ENCODE peak calls at places on chromosomes 5 and 9, in nine cellular contexts. F is HCT116, E is uterus, U is ovary, C is gastrocnemius medialis, R is heart left ventricle, S is HepG2, J is Peyer's patch, Z is prostate gland. X is an unnamed sample.

GRCh38 chr9:37839491-37840461 is 39.2 kb downstream of the DCAF10 start:
- DNase-seq in F (no peak), E (no peak), U (no peak), C (no peak), R (no peak), S (no peak), J (no peak), Z (no peak), X (no peak)

GRCh38 chr9:93172646-93173364 is 11.1 kb upstream of the WNK2 start:
- DNase-seq in F (no peak), E (no peak), U (no peak), C (no peak), R (no peak), S (no peak), J (no peak), Z (no peak), X (no peak)

GRCh38 chr9:117645245-117645636 is 59.0 kb upstream of the TLR4 start:
- DNase-seq in F (no peak), E (no peak), U (no peak), C (no peak), R (no peak), S (no peak), J (no peak), Z (no peak), X (no peak)

GRCh38 chr9:134735441-134736175 is 94.0 kb downstream of the COL5A1 start:
- DNase-seq in F (no peak), E (peak; percentile 70), U (peak; percentile 79), C (peak; percentile 57), R (peak; percentile 84), S (no peak), J (no peak), Z (no peak), X (no peak)

GRCh38 chr9:121288874-121289553 is 21.1 kb downstream of the GSN start:
- DNase-seq in F (no peak), E (peak; percentile 93), U (peak; percentile 86), C (peak; percentile 34), R (peak; percentile 67), S (peak; percentile 83), J (peak; percentile 67), Z (peak; percentile 72), X (peak; percentile 73)

GRCh38 chr9:38671748-38672147 is 48.2 kb downstream of the FAM240B start:
- DNase-seq in F (no peak), E (no peak), U (no peak), C (no peak), R (no peak), S (no peak), J (no peak), Z (no peak), X (no peak)

GRCh38 chr9:89178162-89179120 is at the start of gene SHC3:
- DNase-seq in F (no peak), E (no peak), U (no peak), C (no peak), R (no peak), S (no peak), J (no peak), Z (no peak), X (no peak)

GRCh38 chr9:81521892-81522291 is 167.5 kb downstream of the TLE1 start:
- DNase-seq in F (no peak), E (no peak), U (no peak), C (no peak), R (no peak), S (peak; percentile 57), J (no peak), Z (no peak), X (no peak)

GRCh38 chr5:2722901-2723300 is 28.6 kb downstream of the IRX2 start:
- DNase-seq in F (no peak), E (no peak), U (no peak), C (no peak), R (no peak), S (no peak), J (no peak), Z (no peak), X (no peak)

GRCh38 chr9:128215491-128216404 is 12.6 kb downstream of the DNM1 start:
- DNase-seq in F (no peak), E (peak; percentile 61), U (no peak), C (no peak), R (peak; percentile 53), S (peak; percentile 36), J (no peak), Z (no peak), X (no peak)

GRCh38 chr9:3700772-3701171 is 175.0 kb upstream of the RFX3 start:
- DNase-seq in F (no peak), E (no peak), U (no peak), C (no peak), R (no peak), S (no peak), J (no peak), Z (no peak), X (no peak)

GRCh38 chr9:117365438-117365837 is 49.4 kb downstream of the ASTN2 start:
- DNase-seq in F (no peak), E (no peak), U (no peak), C (no peak), R (no peak), S (no peak), J (no peak), Z (peak; percentile 51), X (no peak)

GRCh38 chr5:10286552-10287227 is 21.0 kb downstream of the CMBL start:
- DNase-seq in F (no peak), E (no peak), U (peak; percentile 56), C (peak; percentile 71), R (no peak), S (no peak), J (no peak), Z (no peak), X (no peak)

GRCh38 chr5:122608222-122608621 is 166.7 kb upstream of the SNX2 start:
- DNase-seq in F (no peak), E (no peak), U (no peak), C (no peak), R (no peak), S (no peak), J (no peak), Z (no peak), X (no peak)

GRCh38 chr9:98852463-98852735 is 44.9 kb downstream of the GALNT12 start:
- DNase-seq in F (no peak), E (no peak), U (no peak), C (no peak), R (no peak), S (no peak), J (no peak), Z (no peak), X (no peak)

GRCh38 chr5:72472666-72473422 is 34.4 kb downstream of the ZNF366 start:
- DNase-seq in F (no peak), E (no peak), U (no peak), C (no peak), R (no peak), S (no peak), J (no peak), Z (no peak), X (no peak)

GRCh38 chr9:27094640-27095039 is 14.4 kb upstream of the TEK start:
- DNase-seq in F (no peak), E (no peak), U (no peak), C (no peak), R (no peak), S (no peak), J (no peak), Z (no peak), X (no peak)

GRCh38 chr9:137129456-137130175 is 9.3 kb upstream of the GRIN1 start:
- DNase-seq in F (peak; percentile 81), E (peak; percentile 53), U (peak; percentile 79), C (peak; percentile 63), R (peak; percentile 88), S (peak; percentile 81), J (peak; percentile 94), Z (peak; percentile 79), X (peak; percentile 97)

GRCh38 chr9:137126786-137127185 is 12.2 kb upstream of the GRIN1 start:
- DNase-seq in F (no peak), E (no peak), U (no peak), C (no peak), R (no peak), S (no peak), J (no peak), Z (no peak), X (no peak)

GRCh38 chr9:137128158-137129088 is 10.5 kb upstream of the GRIN1 start:
- DNase-seq in F (no peak), E (no peak), U (no peak), C (no peak), R (no peak), S (no peak), J (no peak), Z (no peak), X (no peak)

GRCh38 chr9:137129089-137129455 is 9.9 kb upstream of the GRIN1 start:
- DNase-seq in F (no peak), E (no peak), U (no peak), C (no peak), R (no peak), S (no peak), J (no peak), Z (no peak), X (no peak)

GRCh38 chr9:137127301-137128157 is 11.4 kb upstream of the GRIN1 start:
- DNase-seq in F (no peak), E (no peak), U (no peak), C (no peak), R (no peak), S (peak; percentile 65), J (no peak), Z (no peak), X (no peak)
- TF ChIP-seq POLR2A in F (no peak), E (no peak), U (no peak), C (no peak), R (no peak), S (no peak), J (no peak), Z (no peak), X (no peak)

GRCh38 chr5:172897691-172898512 is 61.3 kb upstream of the RPL26L1 start:
- DNase-seq in F (no peak), E (no peak), U (no peak), C (no peak), R (peak; percentile 52), S (no peak), J (no peak), Z (no peak), X (no peak)
- H3K27ac ChIP-seq in F (no peak overlapping the region), E (peak overlapping the region; percentile 91), U (peak overlapping the region; percentile 38), C (peak overlapping the region; percentile 92), R (peak overlapping the region; percentile 87), S (no peak overlapping the region), J (peak overlapping the region; percentile 73), Z (peak overlapping the region; percentile 96), X (peak overlapping the region; percentile 70)

GRCh38 chr5:71471193-71471592 is 15.7 kb downstream of the BDP1 start:
- DNase-seq in F (no peak), E (no peak), U (no peak), C (no peak), R (no peak), S (no peak), J (no peak), Z (no peak), X (no peak)
- H3K4me1 ChIP-seq in F (peaks cover 16% of the 10 kb centered on the region), E (no peaks in the 10 kb centered on the region), U (no peaks in the 10 kb centered on the region), C (no peaks in the 10 kb centered on the region), R (no peaks in the 10 kb centered on the region), S (no peaks in the 10 kb centered on the region), J (no peaks in the 10 kb centered on the region), Z (no peaks in the 10 kb centered on the region), X (no peaks in the 10 kb centered on the region)

DNA sequence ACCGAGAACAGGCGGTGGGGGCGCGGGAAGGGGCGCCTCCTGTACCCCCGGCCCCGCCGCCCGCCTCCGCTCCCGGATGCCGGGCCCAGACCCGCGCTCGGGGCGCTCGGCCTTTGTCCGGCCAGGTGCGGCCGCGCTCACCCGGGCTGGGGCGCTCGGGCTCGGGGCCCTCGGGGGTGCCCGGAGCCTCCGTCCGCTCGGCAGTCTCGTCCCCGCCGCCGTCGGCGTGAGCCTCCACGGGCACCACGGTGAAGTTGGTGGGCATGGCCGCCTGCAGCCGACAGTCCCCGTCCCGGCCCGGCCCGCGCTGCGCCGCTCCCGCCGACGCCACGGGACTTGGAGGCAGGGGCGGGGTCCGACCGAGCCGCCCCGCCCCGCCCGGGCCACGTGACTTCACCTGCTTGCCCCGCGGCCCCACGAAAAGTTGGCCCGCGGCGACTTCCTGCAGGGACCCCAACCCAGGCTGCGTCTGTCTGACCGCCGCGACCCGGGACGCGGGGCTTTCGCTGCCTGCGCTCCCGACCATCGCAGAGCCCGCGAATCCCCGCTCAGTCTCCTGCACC is at the start of gene SLC12A7:
- DNase-seq in F (no peak), E (no peak), U (peak; percentile 68), C (no peak), R (peak; percentile 78), S (no peak), J (peak; percentile 89), Z (peak; percentile 74), X (peak; percentile 91)
- TF ChIP-seq POLR2A in F (peak; percentile 73), E (peak; percentile 74), U (peak; percentile 67), C (peak; percentile 78), R (peak; percentile 96), S (no peak), J (peak; percentile 93), Z (peak; percentile 94), X (peak; percentile 62)